ENCODE peak calls at places on chromosomes 2 and 18, in four cellular contexts. One of them, this sample, is unnamed.

GRCh38 chr2:146954544-146954943 is 890.3 kb upstream of the ACVR2A start:
- DNase-seq in K562: no peak
- DNase-seq in SK-N-SH: no peak
- DNase-seq in WTC11: no peak
- DNase-seq in this sample: no peak

GRCh38 chr2:223166975-223167650 is 115.1 kb downstream of the KCNE4 start:
- DNase-seq in K562: no peak
- DNase-seq in SK-N-SH: no peak
- DNase-seq in WTC11: no peak
- DNase-seq in this sample: no peak

GRCh38 chr2:69693059-69693458 is 48.9 kb upstream of the ANXA4 start:
- DNase-seq in K562: no peak
- DNase-seq in SK-N-SH: no peak
- DNase-seq in WTC11: no peak
- DNase-seq in this sample: no peak

GRCh38 chr2:17795309-17795708 is 21.0 kb upstream of the MSGN1 start:
- DNase-seq in K562: no peak
- DNase-seq in SK-N-SH: no peak
- DNase-seq in WTC11: no peak
- DNase-seq in this sample: no peak

GRCh38 chr18:8960740-8961657 is 141.5 kb upstream of the NDUFV2 start:
- DNase-seq in K562: no peak
- DNase-seq in SK-N-SH: no peak
- DNase-seq in WTC11: no peak
- DNase-seq in this sample: no peak

GRCh38 chr2:10042301-10043161 is 819 bp upstream of the KLF11 start:
- DNase-seq in K562: peak
- DNase-seq in SK-N-SH: no peak
- DNase-seq in WTC11: peak
- DNase-seq in this sample: peak

GRCh38 chr2:169082995-169083394 is 13.6 kb downstream of the DHRS9 start:
- DNase-seq in K562: no peak
- DNase-seq in SK-N-SH: no peak
- DNase-seq in WTC11: no peak
- DNase-seq in this sample: no peak

GRCh38 chr2:104504331-104505073 is 349.4 kb upstream of the POU3F3 start:
- DNase-seq in K562: no peak
- DNase-seq in SK-N-SH: no peak
- DNase-seq in WTC11: no peak
- DNase-seq in this sample: no peak

GRCh38 chr2:101613073-101613704 is 84.3 kb upstream of the MAP4K4 start:
- DNase-seq in K562: no peak
- DNase-seq in SK-N-SH: no peak
- DNase-seq in WTC11: no peak
- DNase-seq in this sample: no peak

GRCh38 chr2:171147081-171147480 is 13.6 kb downstream of the TLK1 start:
- DNase-seq in K562: no peak
- DNase-seq in SK-N-SH: no peak
- DNase-seq in WTC11: no peak
- DNase-seq in this sample: no peak

GRCh38 chr18:79403723-79404566 is 8.2 kb downstream of the NFATC1 start:
- DNase-seq in K562: no peak
- DNase-seq in SK-N-SH: no peak
- DNase-seq in WTC11: no peak
- DNase-seq in this sample: no peak

GRCh38 chr2:13650586-13651180 is 933.9 kb downstream of the TRIB2 start:
- DNase-seq in K562: no peak
- DNase-seq in SK-N-SH: no peak
- DNase-seq in WTC11: peak
- DNase-seq in this sample: no peak

GRCh38 chr2:61177727-61178549 is 15.9 kb downstream of the C2orf74 start:
- DNase-seq in K562: peak
- DNase-seq in SK-N-SH: no peak
- DNase-seq in WTC11: peak
- DNase-seq in this sample: no peak

GRCh38 chr2:162301151-162301804 is 17.2 kb downstream of the IFIH1 start:
- DNase-seq in K562: peak
- DNase-seq in SK-N-SH: peak
- DNase-seq in WTC11: peak
- DNase-seq in this sample: no peak

GRCh38 chr2:178811045-178811444 is 3.8 kb upstream of the TTN start:
- DNase-seq in K562: no peak
- DNase-seq in SK-N-SH: no peak
- DNase-seq in WTC11: no peak
- DNase-seq in this sample: no peak

GRCh38 chr2:82023710-82024109 is 1719.2 kb upstream of the LRRTM1 start:
- DNase-seq in K562: no peak
- DNase-seq in SK-N-SH: no peak
- DNase-seq in WTC11: peak
- DNase-seq in this sample: no peak

GRCh38 chr2:54597153-54597827 is 126.2 kb upstream of the EML6 start:
- DNase-seq in K562: no peak
- DNase-seq in SK-N-SH: no peak
- DNase-seq in WTC11: no peak
- DNase-seq in this sample: no peak

GRCh38 chr2:72141032-72141645 is 6.5 kb downstream of the CYP26B1 start:
- DNase-seq in K562: no peak
- DNase-seq in SK-N-SH: peak
- DNase-seq in WTC11: no peak
- DNase-seq in this sample: no peak

GRCh38 chr2:170817999-170818293 is 1.3 kb downstream of the GAD1 start:
- DNase-seq in K562: no peak
- DNase-seq in SK-N-SH: peak
- DNase-seq in WTC11: peak
- DNase-seq in this sample: no peak

GRCh38 chr2:117065912-117066311 is 748.6 kb upstream of the DDX18 start:
- DNase-seq in K562: no peak
- DNase-seq in SK-N-SH: no peak
- DNase-seq in WTC11: no peak
- DNase-seq in this sample: no peak

GRCh38 chr2:231364961-231365810 is 30.3 kb upstream of the B3GNT7 start:
- DNase-seq in K562: peak
- DNase-seq in SK-N-SH: peak
- DNase-seq in WTC11: no peak
- DNase-seq in this sample: no peak

GRCh38 chr2:142865924-142866323 is 11.5 kb upstream of the KYNU start:
- DNase-seq in K562: no peak
- DNase-seq in SK-N-SH: no peak
- DNase-seq in WTC11: no peak
- DNase-seq in this sample: no peak

GRCh38 chr2:233429175-233429897 is 75.0 kb downstream of the DGKD start:
- DNase-seq in K562: no peak
- DNase-seq in SK-N-SH: no peak
- DNase-seq in WTC11: no peak
- DNase-seq in this sample: no peak

GRCh38 chr2:172239944-172240590 is 137.4 kb upstream of the DLX2 start:
- DNase-seq in K562: peak
- DNase-seq in SK-N-SH: no peak
- DNase-seq in WTC11: no peak
- DNase-seq in this sample: no peak

GRCh38 chr2:25149646-25150045 is 18.7 kb downstream of the POMC start:
- DNase-seq in K562: no peak
- DNase-seq in SK-N-SH: no peak
- DNase-seq in WTC11: no peak
- DNase-seq in this sample: no peak

GRCh38 chr2:86791574-86791973 is 861 bp upstream of the CD8A start:
- DNase-seq in K562: no peak
- DNase-seq in SK-N-SH: peak
- DNase-seq in WTC11: peak
- DNase-seq in this sample: no peak

GRCh38 chr2:124258481-124258880 is 233.4 kb downstream of the CNTNAP5 start:
- DNase-seq in K562: no peak
- DNase-seq in SK-N-SH: no peak
- DNase-seq in WTC11: no peak
- DNase-seq in this sample: no peak

GRCh38 chr2:111048856-111049551 is 71.7 kb upstream of the BCL2L11 start:
- DNase-seq in K562: no peak
- DNase-seq in SK-N-SH: peak
- DNase-seq in WTC11: no peak
- DNase-seq in this sample: no peak

GRCh38 chr2:63842149-63843061 is 709 bp downstream of the UGP2 start:
- DNase-seq in K562: peak
- DNase-seq in SK-N-SH: peak
- DNase-seq in WTC11: no peak
- DNase-seq in this sample: no peak

GRCh38 chr18:57649536-57650495 is 28.2 kb upstream of the NARS1 start:
- DNase-seq in K562: no peak
- DNase-seq in SK-N-SH: no peak
- DNase-seq in WTC11: no peak
- DNase-seq in this sample: no peak

GRCh38 chr2:206984206-206984605 is 44.9 kb downstream of the CPO start:
- DNase-seq in K562: no peak
- DNase-seq in SK-N-SH: no peak
- DNase-seq in WTC11: no peak
- DNase-seq in this sample: no peak

GRCh38 chr2:1746174-1747064 is 2.1 kb upstream of the PXDN start:
- DNase-seq in K562: no peak
- DNase-seq in SK-N-SH: no peak
- DNase-seq in WTC11: peak
- DNase-seq in this sample: no peak

GRCh38 chr2:201275991-201276390 is 15.7 kb downstream of the CASP8 start:
- DNase-seq in K562: no peak
- DNase-seq in SK-N-SH: no peak
- DNase-seq in WTC11: peak
- DNase-seq in this sample: no peak
- TF ChIP-seq CTCF in K562: no peak
- TF ChIP-seq CTCF in SK-N-SH: no peak
- TF ChIP-seq CTCF in WTC11: peak
- TF ChIP-seq CTCF in this sample: peak

DNA sequence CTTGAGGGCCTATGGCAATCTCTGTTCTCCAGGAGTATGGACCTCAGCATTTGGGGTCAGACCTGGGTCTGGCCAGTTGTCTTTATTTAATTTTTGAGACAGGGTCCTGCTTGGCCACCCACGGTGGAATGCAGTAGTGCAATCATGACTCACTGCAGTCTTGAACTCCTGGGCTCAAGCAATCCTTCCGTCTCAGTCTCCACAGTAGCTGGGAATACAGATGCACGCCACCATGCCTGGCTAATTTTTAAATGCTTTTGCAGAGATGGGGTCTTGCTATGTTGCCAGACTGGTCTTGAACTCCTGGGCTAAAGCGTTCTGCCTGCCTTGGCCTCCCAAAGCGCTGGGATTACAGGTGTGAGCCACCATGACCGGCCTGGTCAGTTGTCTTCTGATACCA is 46.4 kb upstream of the INHBB start:
- DNase-seq in K562: no peak
- DNase-seq in SK-N-SH: no peak
- DNase-seq in WTC11: no peak
- DNase-seq in this sample: no peak
- TF ChIP-seq TEAD4 in K562: no peak
- TF ChIP-seq TEAD4 in SK-N-SH: no peak
- TF ChIP-seq TEAD4 in WTC11: no peak
- TF ChIP-seq TEAD4 in this sample: no peak

DNA sequence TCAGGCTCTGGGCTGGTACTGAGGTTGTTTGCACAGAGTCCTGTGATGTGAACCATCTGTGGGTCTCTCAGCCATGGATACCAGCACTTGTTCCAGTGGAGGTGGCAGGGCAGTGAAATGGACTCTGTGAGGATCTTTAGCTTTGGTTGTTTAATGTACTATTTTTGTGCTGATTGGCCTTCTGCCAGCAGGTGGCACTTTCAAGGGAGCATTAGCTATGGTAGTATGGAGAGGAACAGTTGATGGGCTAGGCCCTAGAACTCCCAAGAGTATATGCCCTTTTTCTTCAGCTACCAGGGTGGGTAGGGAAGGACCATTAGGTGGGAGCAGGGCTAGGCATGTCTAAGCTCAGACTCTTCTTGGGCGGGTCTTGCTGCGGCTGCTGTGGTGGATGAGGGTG is 257.0 kb upstream of the GYPC start:
- DNase-seq in K562: no peak
- DNase-seq in SK-N-SH: no peak
- DNase-seq in WTC11: no peak
- DNase-seq in this sample: no peak
- TF ChIP-seq CTCF in K562: no peak
- TF ChIP-seq CTCF in SK-N-SH: no peak
- TF ChIP-seq CTCF in WTC11: no peak
- TF ChIP-seq CTCF in this sample: peak

GRCh38 chr2:209633911-209634310 is 137.7 kb upstream of the UNC80 start:
- DNase-seq in K562: no peak
- DNase-seq in SK-N-SH: no peak
- DNase-seq in WTC11: no peak
- DNase-seq in this sample: no peak
- TF ChIP-seq TEAD4 in K562: no peak
- TF ChIP-seq TEAD4 in SK-N-SH: no peak
- TF ChIP-seq TEAD4 in WTC11: no peak
- TF ChIP-seq TEAD4 in this sample: no peak